ENCODE peak calls at places on chromosome 9, in ten cellular contexts. V is mucosa of descending colon; Q is activated CD4-positive, alpha-beta memory T cell treated with anti-CD3 and anti-CD28 coated beads, Interleukin-2, amount 10 ng/mL, durations not matched to agents 7 days and 5 days; E is AG04449; J is C1 segment of cervical spinal cord; L is T-helper 2 cell treated with Interferon-gamma antibody and Interleukin-4, amounts not matched to agents 5 μg/mL and 100 μg/mL, for 36 hours; C is hippocampal formation; G is foreskin melanocyte; Z is caudate nucleus; A is HFF-Myc. B is an unnamed sample.

GRCh38 chr9:133280387-133280786 is 5.4 kb upstream of the ABO start:
- DNase-seq in V (no peak), Q (no peak), E (no peak), J (no peak), L (no peak), C (no peak), G (no peak), Z (no peak), A (no peak), B (no peak)

GRCh38 chr9:92808726-92809451 is 44.3 kb upstream of the BICD2 start:
- DNase-seq in V (peak), Q (peak), E (no peak), J (no peak), L (peak), C (no peak), G (peak), Z (peak), A (no peak), B (peak)

GRCh38 chr9:101514056-101514455 is 19.6 kb upstream of the RNF20 start:
- DNase-seq in V (no peak), Q (no peak), E (no peak), J (no peak), L (no peak), C (no peak), G (no peak), Z (no peak), A (no peak), B (no peak)

GRCh38 chr9:74975538-74975937 is 22.8 kb upstream of the C9orf40 start:
- DNase-seq in V (no peak), Q (no peak), E (no peak), J (no peak), L (no peak), C (no peak), G (no peak), Z (no peak), A (no peak), B (no peak)

GRCh38 chr9:589723-590122 is 251.8 kb upstream of the DMRT1 start:
- DNase-seq in V (no peak), Q (no peak), E (peak), J (no peak), L (no peak), C (no peak), G (no peak), Z (no peak), A (no peak), B (no peak)

GRCh38 chr9:95641591-95641990 is 124.8 kb upstream of the PTCH1 start:
- DNase-seq in V (no peak), Q (no peak), E (no peak), J (no peak), L (no peak), C (no peak), G (peak), Z (no peak), A (no peak), B (no peak)

GRCh38 chr9:110835859-110836271 is 167.3 kb downstream of the MUSK start:
- DNase-seq in V (no peak), Q (no peak), E (no peak), J (no peak), L (no peak), C (no peak), G (no peak), Z (no peak), A (no peak), B (no peak)

GRCh38 chr9:112753725-112754124 is 3.2 kb downstream of the SNX30 start:
- DNase-seq in V (no peak), Q (no peak), E (peak), J (no peak), L (peak), C (no peak), G (no peak), Z (no peak), A (peak), B (no peak)

GRCh38 chr9:136614372-136614922 is 48.3 kb upstream of the EGFL7 start:
- DNase-seq in V (peak), Q (no peak), E (no peak), J (no peak), L (no peak), C (no peak), G (no peak), Z (no peak), A (peak), B (no peak)

GRCh38 chr9:104747565-104748358 is at the start of gene NIPSNAP3A:
- DNase-seq in V (peak), Q (peak), E (no peak), J (peak), L (peak), C (peak), G (peak), Z (peak), A (peak), B (peak)

GRCh38 chr9:68719847-68720246 is 14.8 kb downstream of the PIP5K1B start:
- DNase-seq in V (no peak), Q (no peak), E (no peak), J (no peak), L (no peak), C (no peak), G (no peak), Z (no peak), A (no peak), B (peak)

GRCh38 chr9:93451762-93452709 is 551 bp downstream of the FAM120A start:
- DNase-seq in V (peak), Q (peak), E (no peak), J (no peak), L (peak), C (no peak), G (peak), Z (peak), A (no peak), B (peak)

GRCh38 chr9:126398403-126399058 is 71.9 kb downstream of the MVB12B start:
- DNase-seq in V (peak), Q (peak), E (no peak), J (no peak), L (peak), C (peak), G (peak), Z (peak), A (no peak), B (peak)

GRCh38 chr9:20208951-20209350 is 413.3 kb downstream of the MLLT3 start:
- DNase-seq in V (no peak), Q (no peak), E (no peak), J (no peak), L (peak), C (no peak), G (no peak), Z (no peak), A (no peak), B (no peak)

GRCh38 chr9:12775373-12775962 is 648 bp downstream of the LURAP1L start:
- DNase-seq in V (no peak), Q (no peak), E (no peak), J (no peak), L (no peak), C (peak), G (peak), Z (peak), A (no peak), B (no peak)

GRCh38 chr9:106305428-106306133 is 557.4 kb upstream of the ZNF462 start:
- DNase-seq in V (no peak), Q (no peak), E (no peak), J (no peak), L (no peak), C (peak), G (no peak), Z (no peak), A (no peak), B (no peak)

GRCh38 chr9:15357050-15357653 is 50.1 kb upstream of the TTC39B start:
- DNase-seq in V (peak), Q (no peak), E (no peak), J (no peak), L (peak), C (no peak), G (no peak), Z (no peak), A (no peak), B (peak)

GRCh38 chr9:134433101-134433500 is 106.8 kb downstream of the RXRA start:
- DNase-seq in V (no peak), Q (no peak), E (no peak), J (no peak), L (no peak), C (no peak), G (no peak), Z (peak), A (no peak), B (no peak)

GRCh38 chr9:136147890-136148714 is 29.4 kb upstream of the TMEM250 start:
- DNase-seq in V (no peak), Q (no peak), E (no peak), J (no peak), L (no peak), C (no peak), G (no peak), Z (no peak), A (no peak), B (no peak)

GRCh38 chr9:35832814-35833213 is 3.8 kb downstream of the TMEM8B start:
- DNase-seq in V (no peak), Q (no peak), E (no peak), J (no peak), L (no peak), C (no peak), G (no peak), Z (no peak), A (no peak), B (no peak)

GRCh38 chr9:79809931-79810330 is 238.2 kb downstream of the TLE4 start:
- DNase-seq in V (no peak), Q (no peak), E (peak), J (no peak), L (no peak), C (no peak), G (peak), Z (no peak), A (peak), B (no peak)

GRCh38 chr9:129352157-129352870 is 174.3 kb upstream of the IER5L start:
- DNase-seq in V (peak), Q (no peak), E (no peak), J (no peak), L (no peak), C (no peak), G (no peak), Z (peak), A (no peak), B (no peak)

GRCh38 chr9:37309136-37309535 is 113.4 kb upstream of the GRHPR start:
- DNase-seq in V (no peak), Q (peak), E (no peak), J (no peak), L (no peak), C (no peak), G (no peak), Z (no peak), A (no peak), B (peak)

GRCh38 chr9:137820161-137820855 is 57.3 kb upstream of the CACNA1B start:
- DNase-seq in V (no peak), Q (no peak), E (no peak), J (no peak), L (no peak), C (peak), G (no peak), Z (no peak), A (no peak), B (no peak)

GRCh38 chr9:34577635-34578240 is 11.8 kb downstream of the CNTFR start:
- DNase-seq in V (no peak), Q (no peak), E (no peak), J (no peak), L (no peak), C (no peak), G (no peak), Z (peak), A (no peak), B (no peak)

GRCh38 chr9:27712826-27713225 is 139.5 kb upstream of the C9orf72 start:
- DNase-seq in V (no peak), Q (no peak), E (no peak), J (no peak), L (no peak), C (no peak), G (no peak), Z (no peak), A (no peak), B (no peak)

GRCh38 chr9:113872485-113873143 is 3.5 kb upstream of the ZNF618 start:
- DNase-seq in V (no peak), Q (no peak), E (no peak), J (no peak), L (no peak), C (no peak), G (no peak), Z (no peak), A (no peak), B (no peak)

GRCh38 chr9:36306481-36307306 is 48.4 kb upstream of the GNE start:
- DNase-seq in V (peak), Q (no peak), E (no peak), J (no peak), L (no peak), C (no peak), G (no peak), Z (no peak), A (no peak), B (no peak)

GRCh38 chr9:69785757-69786156 is 25.9 kb upstream of the PTAR1 start:
- DNase-seq in V (no peak), Q (no peak), E (peak), J (no peak), L (no peak), C (no peak), G (peak), Z (no peak), A (no peak), B (no peak)

GRCh38 chr9:32590898-32591297 is 17.9 kb upstream of the NDUFB6 start:
- DNase-seq in V (no peak), Q (no peak), E (no peak), J (no peak), L (no peak), C (no peak), G (no peak), Z (no peak), A (no peak), B (no peak)

GRCh38 chr9:36132081-36132480 is 4.5 kb upstream of the GLIPR2 start:
- DNase-seq in V (no peak), Q (no peak), E (no peak), J (no peak), L (no peak), C (no peak), G (no peak), Z (no peak), A (no peak), B (no peak)